ENCODE peak calls at places on chromosome 1, in five cellular contexts. J is K562, M is GM12878, O is HCT116, S is HepG2. G is an unnamed sample. For H3K4me1, the result is how much of the 10 kb centered on the place peaks cover.

GRCh38 chr1:68046885-68047658 is 3.4 kb downstream of the DIRAS3 start:
- DNase-seq in J (no peak), M (no peak), O (no peak), S (no peak), G (no peak)

GRCh38 chr1:78004719-78005346 is at the start of gene DNAJB4:
- DNase-seq in J (peak), M (peak), O (peak), S (peak), G (peak)

GRCh38 chr1:226862900-226863299 is 7.5 kb upstream of the PSEN2 start:
- DNase-seq in J (no peak), M (no peak), O (no peak), S (no peak), G (no peak)

GRCh38 chr1:156236164-156236563 is 5.8 kb upstream of the BGLAP start:
- DNase-seq in J (no peak), M (no peak), O (no peak), S (no peak), G (no peak)

GRCh38 chr1:119767486-119767885 is 1.2 kb downstream of the HMGCS2 start:
- DNase-seq in J (no peak), M (no peak), O (no peak), S (no peak), G (no peak)

GRCh38 chr1:89701746-89702241 is 68.9 kb downstream of the LRRC8C start:
- DNase-seq in J (peak), M (no peak), O (no peak), S (no peak), G (no peak)

GRCh38 chr1:111990026-111990877 is 784 bp upstream of the KCND3 start:
- DNase-seq in J (no peak), M (no peak), O (no peak), S (no peak), G (peak)

GRCh38 chr1:247386695-247387094 is 29.3 kb upstream of the NLRP3 start:
- DNase-seq in J (no peak), M (no peak), O (no peak), S (no peak), G (no peak)

GRCh38 chr1:227315500-227316346 is 2.6 kb downstream of the CDC42BPA start:
- DNase-seq in J (no peak), M (no peak), O (no peak), S (peak), G (peak)

GRCh38 chr1:94408104-94408503 is 10.1 kb upstream of the ABCD3 start:
- DNase-seq in J (no peak), M (no peak), O (no peak), S (no peak), G (peak)

GRCh38 chr1:87140831-87141540 is 187.7 kb upstream of the LMO4 start:
- DNase-seq in J (no peak), M (no peak), O (no peak), S (no peak), G (no peak)

GRCh38 chr1:212600071-212600915 is 8.3 kb upstream of the ATF3 start:
- DNase-seq in J (no peak), M (no peak), O (no peak), S (no peak), G (no peak)

GRCh38 chr1:62875676-62876075 is 91.7 kb downstream of the ATG4C start:
- DNase-seq in J (no peak), M (no peak), O (no peak), S (no peak), G (no peak)
- TF ChIP-seq REST in J (no peak), M (no peak), O (no peak), S (no peak), G (no peak)

DNA sequence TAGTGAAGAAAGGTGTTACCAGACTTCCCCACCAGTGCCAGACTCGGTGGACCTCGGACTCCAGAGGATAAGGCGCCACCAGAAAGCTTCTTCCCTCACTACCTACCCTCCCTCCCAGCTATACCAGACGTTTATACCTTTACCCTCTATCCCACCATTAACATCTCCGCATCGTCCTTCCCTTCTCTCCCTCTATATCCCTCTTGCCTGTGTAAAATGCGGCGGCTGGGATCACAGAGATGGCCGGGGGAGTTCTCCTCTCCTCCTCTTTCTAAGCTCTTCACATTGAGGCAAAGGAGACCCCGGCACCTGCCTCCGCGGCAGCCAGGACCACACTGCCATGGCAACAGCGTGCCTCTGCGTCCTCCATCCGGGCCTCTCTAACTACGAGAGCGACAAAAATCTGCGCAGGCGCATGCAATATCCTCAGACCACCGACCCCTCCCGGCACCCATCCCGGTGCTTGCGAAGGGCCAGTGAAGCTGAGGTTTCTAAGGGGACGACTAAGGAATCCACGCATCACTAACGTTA is at the start of gene CCDC181:
- DNase-seq in J (no peak), M (peak), O (no peak), S (peak), G (peak)
- TF ChIP-seq EZH2 in J (no peak), M (no peak), O (no peak), S (no peak), G (no peak)

DNA sequence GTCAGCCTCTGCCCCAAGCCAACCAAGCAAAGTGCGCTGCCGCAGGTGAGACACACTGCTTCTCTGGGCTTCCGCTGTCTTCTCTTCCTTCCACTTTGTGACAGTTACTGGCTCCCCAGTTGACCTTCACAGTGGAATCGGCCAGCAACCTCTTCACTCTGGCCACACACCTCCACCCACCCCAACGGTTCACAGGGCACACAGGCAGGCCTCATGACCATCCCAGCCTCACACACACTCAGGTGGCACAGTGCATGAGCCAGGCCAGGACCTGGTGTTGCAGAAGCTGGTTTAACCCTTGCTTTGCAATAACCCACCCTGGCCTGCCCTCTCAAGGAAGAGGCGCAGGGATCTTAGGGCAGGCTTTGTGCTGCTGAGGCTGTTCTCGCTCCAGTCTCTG is 69.2 kb downstream of the SSBP3 start:
- DNase-seq in J (no peak), M (no peak), O (no peak), S (no peak), G (no peak)
- H3K4me1 ChIP-seq in J (under half), M (under half), O (under half), S (under half), G (half or more)

GRCh38 chr1:4736254-4736653 is 81.8 kb downstream of the AJAP1 start:
- DNase-seq in J (no peak), M (no peak), O (no peak), S (no peak), G (no peak)
- TF ChIP-seq REST in J (no peak), M (no peak), O (no peak), S (no peak), G (no peak)